ENCODE peak calls at places on chromosomes 1 and 21, in ten cellular contexts. One of them, this sample, is unnamed.

GRCh38 chr1:83497563-83497962 is 501.4 kb downstream of the TTLL7 start:
- DNase-seq in activated T-helper 1 cell treated with Interleukin-2 at 50 U/mL for 16 hours: no peak
- DNase-seq in NCI-H1105 treated with DMSO at 0.1 percent for 48 hours: no peak
- DNase-seq in dermis microvascular lymphatic vessel endothelial cell: no peak
- DNase-seq in EL: no peak
- DNase-seq in progenitor cell of endocrine pancreas: no peak
- DNase-seq in ACHN: peak
- DNase-seq in Peyer's patch: no peak
- DNase-seq in amniotic stem cell: no peak
- DNase-seq in GF-D8: no peak
- DNase-seq in this sample: no peak

GRCh38 chr1:64302971-64303370 is 99.5 kb downstream of the UBE2U start:
- DNase-seq in activated T-helper 1 cell treated with Interleukin-2 at 50 U/mL for 16 hours: no peak
- DNase-seq in NCI-H1105 treated with DMSO at 0.1 percent for 48 hours: no peak
- DNase-seq in dermis microvascular lymphatic vessel endothelial cell: no peak
- DNase-seq in EL: peak
- DNase-seq in progenitor cell of endocrine pancreas: no peak
- DNase-seq in ACHN: no peak
- DNase-seq in Peyer's patch: no peak
- DNase-seq in amniotic stem cell: no peak
- DNase-seq in GF-D8: no peak
- DNase-seq in this sample: no peak

GRCh38 chr1:24009406-24009805 is 29.3 kb upstream of the SRSF10 start:
- DNase-seq in activated T-helper 1 cell treated with Interleukin-2 at 50 U/mL for 16 hours: no peak
- DNase-seq in NCI-H1105 treated with DMSO at 0.1 percent for 48 hours: no peak
- DNase-seq in dermis microvascular lymphatic vessel endothelial cell: peak
- DNase-seq in EL: peak
- DNase-seq in progenitor cell of endocrine pancreas: no peak
- DNase-seq in ACHN: peak
- DNase-seq in Peyer's patch: no peak
- DNase-seq in amniotic stem cell: no peak
- DNase-seq in GF-D8: no peak
- DNase-seq in this sample: no peak

GRCh38 chr1:117540532-117540931 is 65.3 kb upstream of the TENT5C start:
- DNase-seq in activated T-helper 1 cell treated with Interleukin-2 at 50 U/mL for 16 hours: no peak
- DNase-seq in NCI-H1105 treated with DMSO at 0.1 percent for 48 hours: no peak
- DNase-seq in dermis microvascular lymphatic vessel endothelial cell: no peak
- DNase-seq in EL: no peak
- DNase-seq in progenitor cell of endocrine pancreas: no peak
- DNase-seq in ACHN: no peak
- DNase-seq in Peyer's patch: no peak
- DNase-seq in amniotic stem cell: no peak
- DNase-seq in GF-D8: no peak
- DNase-seq in this sample: no peak

GRCh38 chr21:26933448-26933847 is 33.4 kb downstream of the ADAMTS5 start:
- DNase-seq in activated T-helper 1 cell treated with Interleukin-2 at 50 U/mL for 16 hours: no peak
- DNase-seq in NCI-H1105 treated with DMSO at 0.1 percent for 48 hours: no peak
- DNase-seq in dermis microvascular lymphatic vessel endothelial cell: no peak
- DNase-seq in EL: no peak
- DNase-seq in progenitor cell of endocrine pancreas: no peak
- DNase-seq in ACHN: no peak
- DNase-seq in Peyer's patch: no peak
- DNase-seq in amniotic stem cell: no peak
- DNase-seq in GF-D8: no peak
- DNase-seq in this sample: no peak

GRCh38 chr1:206816390-206817287 is 44.3 kb upstream of the IL10 start:
- DNase-seq in activated T-helper 1 cell treated with Interleukin-2 at 50 U/mL for 16 hours: no peak
- DNase-seq in NCI-H1105 treated with DMSO at 0.1 percent for 48 hours: no peak
- DNase-seq in dermis microvascular lymphatic vessel endothelial cell: no peak
- DNase-seq in EL: no peak
- DNase-seq in progenitor cell of endocrine pancreas: no peak
- DNase-seq in ACHN: no peak
- DNase-seq in Peyer's patch: no peak
- DNase-seq in amniotic stem cell: no peak
- DNase-seq in GF-D8: no peak
- DNase-seq in this sample: no peak

GRCh38 chr1:56084242-56084641 is 495.1 kb downstream of the PLPP3 start:
- DNase-seq in activated T-helper 1 cell treated with Interleukin-2 at 50 U/mL for 16 hours: no peak
- DNase-seq in NCI-H1105 treated with DMSO at 0.1 percent for 48 hours: no peak
- DNase-seq in dermis microvascular lymphatic vessel endothelial cell: no peak
- DNase-seq in EL: no peak
- DNase-seq in progenitor cell of endocrine pancreas: no peak
- DNase-seq in ACHN: no peak
- DNase-seq in Peyer's patch: no peak
- DNase-seq in amniotic stem cell: no peak
- DNase-seq in GF-D8: no peak
- DNase-seq in this sample: no peak

GRCh38 chr1:77888429-77889239 is at the start of gene NEXN:
- DNase-seq in activated T-helper 1 cell treated with Interleukin-2 at 50 U/mL for 16 hours: no peak
- DNase-seq in NCI-H1105 treated with DMSO at 0.1 percent for 48 hours: peak
- DNase-seq in dermis microvascular lymphatic vessel endothelial cell: peak
- DNase-seq in EL: peak
- DNase-seq in progenitor cell of endocrine pancreas: peak
- DNase-seq in ACHN: peak
- DNase-seq in Peyer's patch: peak
- DNase-seq in amniotic stem cell: peak
- DNase-seq in GF-D8: no peak
- DNase-seq in this sample: peak

GRCh38 chr21:44485254-44485793 is 30.0 kb downstream of the LRRC3 start:
- DNase-seq in activated T-helper 1 cell treated with Interleukin-2 at 50 U/mL for 16 hours: peak
- DNase-seq in NCI-H1105 treated with DMSO at 0.1 percent for 48 hours: no peak
- DNase-seq in dermis microvascular lymphatic vessel endothelial cell: no peak
- DNase-seq in EL: no peak
- DNase-seq in progenitor cell of endocrine pancreas: no peak
- DNase-seq in ACHN: no peak
- DNase-seq in Peyer's patch: no peak
- DNase-seq in amniotic stem cell: no peak
- DNase-seq in GF-D8: no peak
- DNase-seq in this sample: peak

GRCh38 chr1:241470361-241470760 is 49.2 kb downstream of the FH start:
- DNase-seq in activated T-helper 1 cell treated with Interleukin-2 at 50 U/mL for 16 hours: no peak
- DNase-seq in NCI-H1105 treated with DMSO at 0.1 percent for 48 hours: no peak
- DNase-seq in dermis microvascular lymphatic vessel endothelial cell: no peak
- DNase-seq in EL: no peak
- DNase-seq in progenitor cell of endocrine pancreas: no peak
- DNase-seq in ACHN: no peak
- DNase-seq in Peyer's patch: no peak
- DNase-seq in amniotic stem cell: no peak
- DNase-seq in GF-D8: no peak
- DNase-seq in this sample: no peak

GRCh38 chr1:20470174-20470573 is 15.8 kb downstream of the CAMK2N1 start:
- DNase-seq in activated T-helper 1 cell treated with Interleukin-2 at 50 U/mL for 16 hours: no peak
- DNase-seq in NCI-H1105 treated with DMSO at 0.1 percent for 48 hours: peak
- DNase-seq in dermis microvascular lymphatic vessel endothelial cell: peak
- DNase-seq in EL: no peak
- DNase-seq in progenitor cell of endocrine pancreas: no peak
- DNase-seq in ACHN: no peak
- DNase-seq in Peyer's patch: peak
- DNase-seq in amniotic stem cell: no peak
- DNase-seq in GF-D8: no peak
- DNase-seq in this sample: no peak

GRCh38 chr1:23607944-23608343 is 48.6 kb upstream of the ID3 start:
- DNase-seq in activated T-helper 1 cell treated with Interleukin-2 at 50 U/mL for 16 hours: no peak
- DNase-seq in NCI-H1105 treated with DMSO at 0.1 percent for 48 hours: no peak
- DNase-seq in dermis microvascular lymphatic vessel endothelial cell: no peak
- DNase-seq in EL: no peak
- DNase-seq in progenitor cell of endocrine pancreas: no peak
- DNase-seq in ACHN: no peak
- DNase-seq in Peyer's patch: no peak
- DNase-seq in amniotic stem cell: no peak
- DNase-seq in GF-D8: no peak
- DNase-seq in this sample: no peak

GRCh38 chr1:8945568-8945967 is at the start of gene CA6:
- DNase-seq in activated T-helper 1 cell treated with Interleukin-2 at 50 U/mL for 16 hours: no peak
- DNase-seq in NCI-H1105 treated with DMSO at 0.1 percent for 48 hours: no peak
- DNase-seq in dermis microvascular lymphatic vessel endothelial cell: no peak
- DNase-seq in EL: no peak
- DNase-seq in progenitor cell of endocrine pancreas: no peak
- DNase-seq in ACHN: no peak
- DNase-seq in Peyer's patch: no peak
- DNase-seq in amniotic stem cell: no peak
- DNase-seq in GF-D8: no peak
- DNase-seq in this sample: no peak

GRCh38 chr1:23664837-23665795 is 26.5 kb upstream of the RPL11 start:
- DNase-seq in activated T-helper 1 cell treated with Interleukin-2 at 50 U/mL for 16 hours: no peak
- DNase-seq in NCI-H1105 treated with DMSO at 0.1 percent for 48 hours: peak
- DNase-seq in dermis microvascular lymphatic vessel endothelial cell: peak
- DNase-seq in EL: peak
- DNase-seq in progenitor cell of endocrine pancreas: no peak
- DNase-seq in ACHN: peak
- DNase-seq in Peyer's patch: no peak
- DNase-seq in amniotic stem cell: no peak
- DNase-seq in GF-D8: no peak
- DNase-seq in this sample: no peak

GRCh38 chr1:183443025-183443424 is 24.8 kb upstream of the NMNAT2 start:
- DNase-seq in activated T-helper 1 cell treated with Interleukin-2 at 50 U/mL for 16 hours: no peak
- DNase-seq in NCI-H1105 treated with DMSO at 0.1 percent for 48 hours: no peak
- DNase-seq in dermis microvascular lymphatic vessel endothelial cell: peak
- DNase-seq in EL: no peak
- DNase-seq in progenitor cell of endocrine pancreas: no peak
- DNase-seq in ACHN: no peak
- DNase-seq in Peyer's patch: no peak
- DNase-seq in amniotic stem cell: no peak
- DNase-seq in GF-D8: no peak
- DNase-seq in this sample: no peak

GRCh38 chr1:51736702-51737101 is 119.8 kb downstream of the OSBPL9 start:
- DNase-seq in activated T-helper 1 cell treated with Interleukin-2 at 50 U/mL for 16 hours: no peak
- DNase-seq in NCI-H1105 treated with DMSO at 0.1 percent for 48 hours: no peak
- DNase-seq in dermis microvascular lymphatic vessel endothelial cell: peak
- DNase-seq in EL: peak
- DNase-seq in progenitor cell of endocrine pancreas: no peak
- DNase-seq in ACHN: peak
- DNase-seq in Peyer's patch: no peak
- DNase-seq in amniotic stem cell: no peak
- DNase-seq in GF-D8: no peak
- DNase-seq in this sample: no peak

GRCh38 chr1:60847855-60848582 is 234.3 kb upstream of the NFIA start:
- DNase-seq in activated T-helper 1 cell treated with Interleukin-2 at 50 U/mL for 16 hours: no peak
- DNase-seq in NCI-H1105 treated with DMSO at 0.1 percent for 48 hours: no peak
- DNase-seq in dermis microvascular lymphatic vessel endothelial cell: no peak
- DNase-seq in EL: no peak
- DNase-seq in progenitor cell of endocrine pancreas: no peak
- DNase-seq in ACHN: no peak
- DNase-seq in Peyer's patch: no peak
- DNase-seq in amniotic stem cell: no peak
- DNase-seq in GF-D8: no peak
- DNase-seq in this sample: no peak

GRCh38 chr1:38166461-38166860 is 119.9 kb upstream of the POU3F1 start:
- DNase-seq in activated T-helper 1 cell treated with Interleukin-2 at 50 U/mL for 16 hours: no peak
- DNase-seq in NCI-H1105 treated with DMSO at 0.1 percent for 48 hours: no peak
- DNase-seq in dermis microvascular lymphatic vessel endothelial cell: no peak
- DNase-seq in EL: no peak
- DNase-seq in progenitor cell of endocrine pancreas: no peak
- DNase-seq in ACHN: no peak
- DNase-seq in Peyer's patch: no peak
- DNase-seq in amniotic stem cell: no peak
- DNase-seq in GF-D8: no peak
- DNase-seq in this sample: no peak

GRCh38 chr1:74481607-74482006 is 30.8 kb downstream of the LRRC53 start:
- DNase-seq in activated T-helper 1 cell treated with Interleukin-2 at 50 U/mL for 16 hours: no peak
- DNase-seq in NCI-H1105 treated with DMSO at 0.1 percent for 48 hours: no peak
- DNase-seq in dermis microvascular lymphatic vessel endothelial cell: no peak
- DNase-seq in EL: no peak
- DNase-seq in progenitor cell of endocrine pancreas: no peak
- DNase-seq in ACHN: no peak
- DNase-seq in Peyer's patch: no peak
- DNase-seq in amniotic stem cell: no peak
- DNase-seq in GF-D8: no peak
- DNase-seq in this sample: no peak

GRCh38 chr1:173020138-173020742 is 30.5 kb downstream of the TNFSF18 start:
- DNase-seq in activated T-helper 1 cell treated with Interleukin-2 at 50 U/mL for 16 hours: no peak
- DNase-seq in NCI-H1105 treated with DMSO at 0.1 percent for 48 hours: no peak
- DNase-seq in dermis microvascular lymphatic vessel endothelial cell: no peak
- DNase-seq in EL: no peak
- DNase-seq in progenitor cell of endocrine pancreas: no peak
- DNase-seq in ACHN: no peak
- DNase-seq in Peyer's patch: no peak
- DNase-seq in amniotic stem cell: no peak
- DNase-seq in GF-D8: no peak
- DNase-seq in this sample: no peak